ENCODE peak calls at places on chromosomes 7 and 10, in eight cellular contexts. One of them, this sample, is unnamed.

GRCh38 chr10:98436704-98437103 is 10.0 kb downstream of the HPS1 start:
- DNase-seq in type B pancreatic cell: no peak
- DNase-seq in uterus: no peak
- DNase-seq in GM12865: no peak
- DNase-seq in CD8-positive, alpha-beta T cell: no peak
- DNase-seq in tibial nerve: no peak
- DNase-seq in fibroblast of lung: no peak
- DNase-seq in osteocyte: peak; percentile 1
- DNase-seq in this sample: no peak

GRCh38 chr7:50826371-50827172 is 43.9 kb upstream of the GRB10 start:
- DNase-seq in type B pancreatic cell: no peak
- DNase-seq in uterus: no peak
- DNase-seq in GM12865: no peak
- DNase-seq in CD8-positive, alpha-beta T cell: no peak
- DNase-seq in tibial nerve: no peak
- DNase-seq in fibroblast of lung: peak; percentile 74
- DNase-seq in osteocyte: no peak
- DNase-seq in this sample: no peak

GRCh38 chr7:141463986-141464385 is 87.2 kb upstream of the AGK start:
- DNase-seq in type B pancreatic cell: no peak
- DNase-seq in uterus: no peak
- DNase-seq in GM12865: no peak
- DNase-seq in CD8-positive, alpha-beta T cell: no peak
- DNase-seq in tibial nerve: no peak
- DNase-seq in fibroblast of lung: no peak
- DNase-seq in osteocyte: no peak
- DNase-seq in this sample: no peak

GRCh38 chr7:136853654-136854053 is 14.8 kb upstream of the CHRM2 start:
- DNase-seq in type B pancreatic cell: no peak
- DNase-seq in uterus: no peak
- DNase-seq in GM12865: no peak
- DNase-seq in CD8-positive, alpha-beta T cell: no peak
- DNase-seq in tibial nerve: no peak
- DNase-seq in fibroblast of lung: no peak
- DNase-seq in osteocyte: no peak
- DNase-seq in this sample: no peak

GRCh38 chr10:23702977-23703414 is 264.1 kb downstream of the OTUD1 start:
- DNase-seq in type B pancreatic cell: no peak
- DNase-seq in uterus: no peak
- DNase-seq in GM12865: peak; percentile 74
- DNase-seq in CD8-positive, alpha-beta T cell: peak; percentile 60
- DNase-seq in tibial nerve: no peak
- DNase-seq in fibroblast of lung: peak; percentile 64
- DNase-seq in osteocyte: no peak
- DNase-seq in this sample: peak; percentile 29

GRCh38 chr10:11328264-11329054 is 283.0 kb downstream of the USP6NL start:
- DNase-seq in type B pancreatic cell: no peak
- DNase-seq in uterus: no peak
- DNase-seq in GM12865: no peak
- DNase-seq in CD8-positive, alpha-beta T cell: no peak
- DNase-seq in tibial nerve: no peak
- DNase-seq in fibroblast of lung: no peak
- DNase-seq in osteocyte: no peak
- DNase-seq in this sample: peak; percentile 26

GRCh38 chr10:31926765-31927596 is 1.6 kb downstream of the ARHGAP12 start:
- DNase-seq in type B pancreatic cell: no peak
- DNase-seq in uterus: no peak
- DNase-seq in GM12865: no peak
- DNase-seq in CD8-positive, alpha-beta T cell: no peak
- DNase-seq in tibial nerve: no peak
- DNase-seq in fibroblast of lung: no peak
- DNase-seq in osteocyte: no peak
- DNase-seq in this sample: no peak

GRCh38 chr7:137086896-137087295 is 218.4 kb downstream of the CHRM2 start:
- DNase-seq in type B pancreatic cell: no peak
- DNase-seq in uterus: no peak
- DNase-seq in GM12865: no peak
- DNase-seq in CD8-positive, alpha-beta T cell: no peak
- DNase-seq in tibial nerve: no peak
- DNase-seq in fibroblast of lung: no peak
- DNase-seq in osteocyte: no peak
- DNase-seq in this sample: no peak

GRCh38 chr10:10727812-10728211 is 289.9 kb upstream of the CELF2 start:
- DNase-seq in type B pancreatic cell: no peak
- DNase-seq in uterus: no peak
- DNase-seq in GM12865: no peak
- DNase-seq in CD8-positive, alpha-beta T cell: no peak
- DNase-seq in tibial nerve: no peak
- DNase-seq in fibroblast of lung: no peak
- DNase-seq in osteocyte: no peak
- DNase-seq in this sample: no peak

GRCh38 chr10:2081501-2081900 is 344.2 kb upstream of the ADARB2 start:
- DNase-seq in type B pancreatic cell: no peak
- DNase-seq in uterus: no peak
- DNase-seq in GM12865: peak; percentile 45
- DNase-seq in CD8-positive, alpha-beta T cell: no peak
- DNase-seq in tibial nerve: no peak
- DNase-seq in fibroblast of lung: no peak
- DNase-seq in osteocyte: no peak
- DNase-seq in this sample: no peak

GRCh38 chr7:142859829-142860228 is 5.0 kb downstream of the EPHB6 start:
- DNase-seq in type B pancreatic cell: no peak
- DNase-seq in uterus: peak; percentile 54
- DNase-seq in GM12865: no peak
- DNase-seq in CD8-positive, alpha-beta T cell: no peak
- DNase-seq in tibial nerve: peak; percentile 53
- DNase-seq in fibroblast of lung: peak; percentile 79
- DNase-seq in osteocyte: no peak
- DNase-seq in this sample: no peak

GRCh38 chr7:102942181-102942882 is 29.5 kb downstream of the LRRC17 start:
- DNase-seq in type B pancreatic cell: no peak
- DNase-seq in uterus: no peak
- DNase-seq in GM12865: no peak
- DNase-seq in CD8-positive, alpha-beta T cell: no peak
- DNase-seq in tibial nerve: no peak
- DNase-seq in fibroblast of lung: no peak
- DNase-seq in osteocyte: no peak
- DNase-seq in this sample: no peak

GRCh38 chr7:38374507-38374906 is 101.1 kb upstream of the TARP start:
- DNase-seq in type B pancreatic cell: no peak
- DNase-seq in uterus: no peak
- DNase-seq in GM12865: peak; percentile 69
- DNase-seq in CD8-positive, alpha-beta T cell: peak; percentile 74
- DNase-seq in tibial nerve: no peak
- DNase-seq in fibroblast of lung: peak; percentile 46
- DNase-seq in osteocyte: no peak
- DNase-seq in this sample: no peak

GRCh38 chr10:132298038-132298935 is 9.5 kb downstream of the STK32C start:
- DNase-seq in type B pancreatic cell: no peak
- DNase-seq in uterus: peak; percentile 13
- DNase-seq in GM12865: no peak
- DNase-seq in CD8-positive, alpha-beta T cell: no peak
- DNase-seq in tibial nerve: no peak
- DNase-seq in fibroblast of lung: no peak
- DNase-seq in osteocyte: no peak
- DNase-seq in this sample: no peak

GRCh38 chr10:3080608-3081007 is 13.3 kb downstream of the PFKP start:
- DNase-seq in type B pancreatic cell: no peak
- DNase-seq in uterus: no peak
- DNase-seq in GM12865: no peak
- DNase-seq in CD8-positive, alpha-beta T cell: no peak
- DNase-seq in tibial nerve: no peak
- DNase-seq in fibroblast of lung: peak; percentile 46
- DNase-seq in osteocyte: no peak
- DNase-seq in this sample: no peak

GRCh38 chr10:50416181-50416824 is 165.0 kb upstream of the ASAH2 start:
- DNase-seq in type B pancreatic cell: no peak
- DNase-seq in uterus: no peak
- DNase-seq in GM12865: peak; percentile 40
- DNase-seq in CD8-positive, alpha-beta T cell: no peak
- DNase-seq in tibial nerve: no peak
- DNase-seq in fibroblast of lung: no peak
- DNase-seq in osteocyte: no peak
- DNase-seq in this sample: no peak

GRCh38 chr10:68296833-68297232 is 35.0 kb upstream of the HNRNPH3 start:
- DNase-seq in type B pancreatic cell: no peak
- DNase-seq in uterus: no peak
- DNase-seq in GM12865: no peak
- DNase-seq in CD8-positive, alpha-beta T cell: no peak
- DNase-seq in tibial nerve: no peak
- DNase-seq in fibroblast of lung: no peak
- DNase-seq in osteocyte: no peak
- DNase-seq in this sample: no peak

GRCh38 chr10:107391901-107392300 is 227.4 kb upstream of the SORCS1 start:
- DNase-seq in type B pancreatic cell: no peak
- DNase-seq in uterus: no peak
- DNase-seq in GM12865: no peak
- DNase-seq in CD8-positive, alpha-beta T cell: no peak
- DNase-seq in tibial nerve: no peak
- DNase-seq in fibroblast of lung: no peak
- DNase-seq in osteocyte: no peak
- DNase-seq in this sample: no peak

GRCh38 chr7:16130127-16131110 is 290.9 kb downstream of the CRPPA start:
- DNase-seq in type B pancreatic cell: no peak
- DNase-seq in uterus: no peak
- DNase-seq in GM12865: no peak
- DNase-seq in CD8-positive, alpha-beta T cell: no peak
- DNase-seq in tibial nerve: no peak
- DNase-seq in fibroblast of lung: peak; percentile 72
- DNase-seq in osteocyte: no peak
- DNase-seq in this sample: no peak

GRCh38 chr7:155204744-155205367 is 92.8 kb upstream of the INSIG1 start:
- DNase-seq in type B pancreatic cell: no peak
- DNase-seq in uterus: no peak
- DNase-seq in GM12865: no peak
- DNase-seq in CD8-positive, alpha-beta T cell: no peak
- DNase-seq in tibial nerve: no peak
- DNase-seq in fibroblast of lung: no peak
- DNase-seq in osteocyte: no peak
- DNase-seq in this sample: no peak

GRCh38 chr10:117716896-117717295 is 174.3 kb downstream of the EMX2 start:
- DNase-seq in type B pancreatic cell: no peak
- DNase-seq in uterus: no peak
- DNase-seq in GM12865: no peak
- DNase-seq in CD8-positive, alpha-beta T cell: no peak
- DNase-seq in tibial nerve: no peak
- DNase-seq in fibroblast of lung: no peak
- DNase-seq in osteocyte: no peak
- DNase-seq in this sample: no peak

DNA sequence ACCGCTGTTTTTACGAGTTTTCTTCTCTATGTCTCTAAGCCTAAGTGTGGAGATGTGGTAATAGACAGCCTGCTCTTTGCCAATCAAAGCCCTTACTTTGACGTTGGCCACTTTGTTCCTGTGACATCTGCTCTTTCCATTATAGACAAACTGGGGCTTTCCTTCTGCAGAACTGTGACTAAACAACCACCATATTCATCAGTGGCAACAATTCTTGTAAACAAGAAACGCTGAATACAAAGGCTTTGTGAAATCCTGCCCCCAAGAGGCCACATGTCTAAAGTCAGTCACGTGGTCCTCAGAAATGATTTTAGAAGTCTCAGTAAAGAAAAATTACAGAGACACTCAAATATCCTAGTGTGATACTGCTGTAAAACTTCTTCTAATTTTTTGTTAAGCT is 59.6 kb upstream of the CAPZA2 start:
- DNase-seq in type B pancreatic cell: no peak
- DNase-seq in uterus: no peak
- DNase-seq in GM12865: peak; percentile 58
- DNase-seq in CD8-positive, alpha-beta T cell: no peak
- DNase-seq in tibial nerve: no peak
- DNase-seq in fibroblast of lung: peak; percentile 84
- DNase-seq in osteocyte: no peak
- DNase-seq in this sample: no peak
- TF ChIP-seq CTCF in type B pancreatic cell: peak; percentile 67
- TF ChIP-seq CTCF in uterus: peak; percentile 14
- TF ChIP-seq CTCF in GM12865: peak; percentile 37
- TF ChIP-seq CTCF in CD8-positive, alpha-beta T cell: no peak
- TF ChIP-seq CTCF in tibial nerve: peak; percentile 39
- TF ChIP-seq CTCF in fibroblast of lung: peak; percentile 53
- TF ChIP-seq CTCF in osteocyte: peak; percentile 61
- TF ChIP-seq CTCF in this sample: no peak

GRCh38 chr10:13943735-13944398 is 357.1 kb downstream of the PRPF18 start:
- DNase-seq in type B pancreatic cell: no peak
- DNase-seq in uterus: no peak
- DNase-seq in GM12865: no peak
- DNase-seq in CD8-positive, alpha-beta T cell: no peak
- DNase-seq in tibial nerve: no peak
- DNase-seq in fibroblast of lung: no peak
- DNase-seq in osteocyte: no peak
- DNase-seq in this sample: no peak
- TF ChIP-seq CTCF in type B pancreatic cell: no peak
- TF ChIP-seq CTCF in uterus: no peak
- TF ChIP-seq CTCF in GM12865: no peak
- TF ChIP-seq CTCF in CD8-positive, alpha-beta T cell: no peak
- TF ChIP-seq CTCF in tibial nerve: no peak
- TF ChIP-seq CTCF in fibroblast of lung: no peak
- TF ChIP-seq CTCF in osteocyte: no peak
- TF ChIP-seq CTCF in this sample: no peak

GRCh38 chr7:107344799-107345198 is 125.1 kb upstream of the GPR22 start:
- DNase-seq in type B pancreatic cell: no peak
- DNase-seq in uterus: no peak
- DNase-seq in GM12865: no peak
- DNase-seq in CD8-positive, alpha-beta T cell: no peak
- DNase-seq in tibial nerve: no peak
- DNase-seq in fibroblast of lung: no peak
- DNase-seq in osteocyte: no peak
- DNase-seq in this sample: no peak
- TF ChIP-seq CTCF in type B pancreatic cell: no peak
- TF ChIP-seq CTCF in uterus: no peak
- TF ChIP-seq CTCF in GM12865: no peak
- TF ChIP-seq CTCF in CD8-positive, alpha-beta T cell: no peak
- TF ChIP-seq CTCF in tibial nerve: no peak
- TF ChIP-seq CTCF in fibroblast of lung: no peak
- TF ChIP-seq CTCF in osteocyte: no peak
- TF ChIP-seq CTCF in this sample: no peak

GRCh38 chr7:44977956-44978355 is 859 bp downstream of the MYO1G start:
- DNase-seq in type B pancreatic cell: no peak
- DNase-seq in uterus: no peak
- DNase-seq in GM12865: no peak
- DNase-seq in CD8-positive, alpha-beta T cell: no peak
- DNase-seq in tibial nerve: no peak
- DNase-seq in fibroblast of lung: no peak
- DNase-seq in osteocyte: no peak
- DNase-seq in this sample: no peak

GRCh38 chr7:44980393-44981034 is 1.7 kb upstream of the MYO1G start:
- DNase-seq in type B pancreatic cell: no peak
- DNase-seq in uterus: no peak
- DNase-seq in GM12865: peak; percentile 92
- DNase-seq in CD8-positive, alpha-beta T cell: no peak
- DNase-seq in tibial nerve: no peak
- DNase-seq in fibroblast of lung: peak; percentile 86
- DNase-seq in osteocyte: no peak
- DNase-seq in this sample: peak; percentile 63

GRCh38 chr7:44981035-44981706 is 2.4 kb upstream of the MYO1G start:
- DNase-seq in type B pancreatic cell: no peak
- DNase-seq in uterus: no peak
- DNase-seq in GM12865: peak; percentile 57
- DNase-seq in CD8-positive, alpha-beta T cell: no peak
- DNase-seq in tibial nerve: no peak
- DNase-seq in fibroblast of lung: no peak
- DNase-seq in osteocyte: no peak
- DNase-seq in this sample: no peak

GRCh38 chr7:44978511-44979366 is at the start of gene MYO1G:
- DNase-seq in type B pancreatic cell: no peak
- DNase-seq in uterus: no peak
- DNase-seq in GM12865: peak; percentile 96
- DNase-seq in CD8-positive, alpha-beta T cell: peak; percentile 93
- DNase-seq in tibial nerve: no peak
- DNase-seq in fibroblast of lung: no peak
- DNase-seq in osteocyte: no peak
- DNase-seq in this sample: peak; percentile 98

GRCh38 chr7:44979481-44980392 is 922 bp upstream of the MYO1G start:
- DNase-seq in type B pancreatic cell: no peak
- DNase-seq in uterus: no peak
- DNase-seq in GM12865: peak; percentile 63
- DNase-seq in CD8-positive, alpha-beta T cell: no peak
- DNase-seq in tibial nerve: no peak
- DNase-seq in fibroblast of lung: peak; percentile 31
- DNase-seq in osteocyte: no peak
- DNase-seq in this sample: no peak
- TF ChIP-seq CTCF in type B pancreatic cell: no peak
- TF ChIP-seq CTCF in uterus: no peak
- TF ChIP-seq CTCF in GM12865: peak; percentile 50
- TF ChIP-seq CTCF in CD8-positive, alpha-beta T cell: no peak
- TF ChIP-seq CTCF in tibial nerve: no peak
- TF ChIP-seq CTCF in fibroblast of lung: no peak
- TF ChIP-seq CTCF in osteocyte: no peak
- TF ChIP-seq CTCF in this sample: no peak

This sample was measured in HL-60.